ENCODE peak calls at places on chromosomes 2 and 18, in five cellular contexts. W is T-helper 22 cell, V is DMS153, A is mesothelial cell of epicardium, E is ELF-1. Q is an unnamed sample.

GRCh38 chr2:126664234-126664633 is 8.3 kb downstream of the GYPC start:
- DNase-seq in A (no peak), E (no peak), V (no peak), W (no peak), Q (no peak)

GRCh38 chr2:150478206-150478974 is 9.1 kb downstream of the RND3 start:
- DNase-seq in A (no peak), V (no peak), W (no peak), E (peak; percentile 47), Q (no peak)

GRCh38 chr2:102120261-102121259 is 22.0 kb upstream of the IL1R1 start:
- DNase-seq in A (no peak), V (peak; percentile 94), E (no peak), W (no peak), Q (no peak)

GRCh38 chr2:65991864-65992554 is 442.9 kb upstream of the MEIS1 start:
- DNase-seq in E (peak; percentile 4), W (no peak), A (no peak), V (peak; percentile 53), Q (no peak)

GRCh38 chr2:199734651-199735050 is 116.3 kb downstream of the FTCDNL1 start:
- DNase-seq in E (no peak), W (no peak), V (no peak), A (no peak), Q (no peak)

GRCh38 chr2:43276962-43277383 is 50.6 kb upstream of the ZFP36L2 start:
- DNase-seq in V (peak; percentile 20), A (no peak), E (no peak), W (no peak), Q (no peak)

GRCh38 chr2:85132834-85133637 is at the start of gene TCF7L1:
- DNase-seq in E (peak; percentile 93), W (no peak), V (no peak), A (peak; percentile 96), Q (no peak)

GRCh38 chr18:54223568-54224241 is 764 bp downstream of the MBD2 start:
- DNase-seq in V (peak; percentile 31), E (peak; percentile 27), A (peak; percentile 67), W (peak; percentile 23), Q (peak; percentile 27)

GRCh38 chr2:27375513-27376099 is 4.9 kb downstream of the ZNF513 start:
- DNase-seq in V (no peak), A (no peak), E (no peak), W (no peak), Q (no peak)